ENCODE peak calls at places on chromosome 7, in six cellular contexts. One of them, this sample, is unnamed.

GRCh38 chr7:44565097-44565794 is 8.5 kb downstream of the DDX56 start:
- DNase-seq in GM23338: peak
- DNase-seq in CD4-positive, alpha-beta T cell: peak
- DNase-seq in gastrocnemius medialis: peak
- DNase-seq in body of pancreas: peak
- DNase-seq in thyroid gland: peak
- DNase-seq in this sample: peak

GRCh38 chr7:107180378-107180777 is 11.6 kb downstream of the HBP1 start:
- DNase-seq in gastrocnemius medialis: no peak
- DNase-seq in GM23338: no peak
- DNase-seq in thyroid gland: peak
- DNase-seq in CD4-positive, alpha-beta T cell: peak
- DNase-seq in body of pancreas: peak
- DNase-seq in this sample: no peak

GRCh38 chr7:95687759-95688343 is 84.5 kb upstream of the DYNC1I1 start:
- DNase-seq in GM23338: peak
- DNase-seq in CD4-positive, alpha-beta T cell: no peak
- DNase-seq in body of pancreas: peak
- DNase-seq in thyroid gland: no peak
- DNase-seq in gastrocnemius medialis: no peak
- DNase-seq in this sample: no peak

GRCh38 chr7:40008218-40008815 is 58.3 kb downstream of the CDK13 start:
- DNase-seq in thyroid gland: no peak
- DNase-seq in body of pancreas: no peak
- DNase-seq in CD4-positive, alpha-beta T cell: no peak
- DNase-seq in gastrocnemius medialis: no peak
- DNase-seq in GM23338: no peak
- DNase-seq in this sample: no peak

GRCh38 chr7:136146925-136147324 is 169.8 kb upstream of the MTPN start:
- DNase-seq in CD4-positive, alpha-beta T cell: no peak
- DNase-seq in gastrocnemius medialis: no peak
- DNase-seq in GM23338: no peak
- DNase-seq in body of pancreas: no peak
- DNase-seq in thyroid gland: no peak
- DNase-seq in this sample: no peak

GRCh38 chr7:37920619-37921339 is at the start of gene EPDR1:
- DNase-seq in thyroid gland: peak
- DNase-seq in body of pancreas: peak
- DNase-seq in CD4-positive, alpha-beta T cell: no peak
- DNase-seq in GM23338: peak
- DNase-seq in gastrocnemius medialis: peak
- DNase-seq in this sample: peak

GRCh38 chr7:157707983-157708720 is 371.3 kb downstream of the DNAJB6 start:
- DNase-seq in thyroid gland: no peak
- DNase-seq in CD4-positive, alpha-beta T cell: no peak
- DNase-seq in body of pancreas: no peak
- DNase-seq in GM23338: no peak
- DNase-seq in gastrocnemius medialis: no peak
- DNase-seq in this sample: no peak

GRCh38 chr7:36599645-36600313 is 124.5 kb downstream of the AOAH start:
- DNase-seq in CD4-positive, alpha-beta T cell: no peak
- DNase-seq in body of pancreas: no peak
- DNase-seq in GM23338: no peak
- DNase-seq in thyroid gland: no peak
- DNase-seq in gastrocnemius medialis: no peak
- DNase-seq in this sample: no peak

GRCh38 chr7:65910237-65910636 is 37.4 kb downstream of the VKORC1L1 start:
- DNase-seq in gastrocnemius medialis: no peak
- DNase-seq in body of pancreas: no peak
- DNase-seq in thyroid gland: no peak
- DNase-seq in GM23338: no peak
- DNase-seq in CD4-positive, alpha-beta T cell: no peak
- DNase-seq in this sample: no peak

GRCh38 chr7:47402941-47403340 is 179.0 kb downstream of the TNS3 start:
- DNase-seq in body of pancreas: no peak
- DNase-seq in gastrocnemius medialis: no peak
- DNase-seq in thyroid gland: no peak
- DNase-seq in GM23338: peak
- DNase-seq in CD4-positive, alpha-beta T cell: no peak
- DNase-seq in this sample: no peak

GRCh38 chr7:1320616-1321289 is 88.1 kb downstream of the UNCX start:
- DNase-seq in thyroid gland: no peak
- DNase-seq in CD4-positive, alpha-beta T cell: no peak
- DNase-seq in body of pancreas: no peak
- DNase-seq in gastrocnemius medialis: no peak
- DNase-seq in GM23338: no peak
- DNase-seq in this sample: no peak

GRCh38 chr7:69670701-69671100 is 72.4 kb downstream of the AUTS2 start:
- DNase-seq in gastrocnemius medialis: no peak
- DNase-seq in GM23338: no peak
- DNase-seq in thyroid gland: peak
- DNase-seq in body of pancreas: no peak
- DNase-seq in CD4-positive, alpha-beta T cell: no peak
- DNase-seq in this sample: no peak

GRCh38 chr7:149826344-149827088 is 11.7 kb upstream of the ZNF862 start:
- DNase-seq in body of pancreas: no peak
- DNase-seq in gastrocnemius medialis: no peak
- DNase-seq in thyroid gland: no peak
- DNase-seq in CD4-positive, alpha-beta T cell: no peak
- DNase-seq in GM23338: no peak
- DNase-seq in this sample: no peak

GRCh38 chr7:36514289-36515243 is 124.9 kb downstream of the ANLN start:
- DNase-seq in GM23338: no peak
- DNase-seq in CD4-positive, alpha-beta T cell: no peak
- DNase-seq in body of pancreas: no peak
- DNase-seq in gastrocnemius medialis: no peak
- DNase-seq in thyroid gland: no peak
- DNase-seq in this sample: peak

GRCh38 chr7:23161502-23161901 is 20.3 kb upstream of the NUP42 start:
- DNase-seq in thyroid gland: no peak
- DNase-seq in gastrocnemius medialis: no peak
- DNase-seq in GM23338: no peak
- DNase-seq in body of pancreas: no peak
- DNase-seq in CD4-positive, alpha-beta T cell: no peak
- DNase-seq in this sample: no peak
- H3K27ac ChIP-seq in thyroid gland: no peak
- H3K27ac ChIP-seq in gastrocnemius medialis: no peak
- H3K27ac ChIP-seq in GM23338: no peak
- H3K27ac ChIP-seq in body of pancreas: no peak
- H3K27ac ChIP-seq in CD4-positive, alpha-beta T cell: no peak
- H3K27ac ChIP-seq in this sample: no peak

GRCh38 chr7:17663056-17663675 is 277.1 kb downstream of the SNX13 start:
- DNase-seq in body of pancreas: no peak
- DNase-seq in CD4-positive, alpha-beta T cell: no peak
- DNase-seq in thyroid gland: no peak
- DNase-seq in gastrocnemius medialis: no peak
- DNase-seq in GM23338: no peak
- DNase-seq in this sample: no peak

GRCh38 chr7:17661982-17662585 is 278.2 kb downstream of the SNX13 start:
- DNase-seq in thyroid gland: no peak
- DNase-seq in gastrocnemius medialis: no peak
- DNase-seq in GM23338: peak
- DNase-seq in body of pancreas: no peak
- DNase-seq in CD4-positive, alpha-beta T cell: no peak
- DNase-seq in this sample: no peak

GRCh38 chr7:17668122-17668521 is 272.2 kb downstream of the SNX13 start:
- DNase-seq in CD4-positive, alpha-beta T cell: no peak
- DNase-seq in GM23338: no peak
- DNase-seq in thyroid gland: no peak
- DNase-seq in body of pancreas: no peak
- DNase-seq in gastrocnemius medialis: no peak
- DNase-seq in this sample: no peak

GRCh38 chr7:17669204-17669603 is 271.1 kb downstream of the SNX13 start:
- DNase-seq in body of pancreas: no peak
- DNase-seq in CD4-positive, alpha-beta T cell: no peak
- DNase-seq in thyroid gland: no peak
- DNase-seq in gastrocnemius medialis: no peak
- DNase-seq in GM23338: no peak
- DNase-seq in this sample: no peak

DNA sequence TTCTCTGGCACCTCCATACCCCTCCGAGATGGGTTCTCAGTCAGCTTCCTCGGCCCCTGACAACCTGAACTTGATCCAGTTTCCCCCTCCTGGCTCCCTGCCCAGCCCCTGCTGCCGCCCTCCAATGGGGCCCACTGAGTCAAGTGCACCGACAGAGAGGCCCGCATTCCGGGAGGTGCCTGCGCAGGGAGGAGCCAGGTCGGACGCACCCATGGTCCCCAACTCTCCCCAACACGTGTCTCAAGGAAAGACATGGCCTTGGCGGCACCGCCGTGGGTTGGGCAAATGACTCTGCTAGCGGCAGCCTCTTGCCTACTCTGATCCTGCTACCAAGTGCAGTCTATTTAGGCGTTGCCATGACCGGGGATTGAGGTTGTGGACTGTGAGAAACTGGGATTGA is 275.3 kb downstream of the SNX13 start:
- DNase-seq in CD4-positive, alpha-beta T cell: no peak
- DNase-seq in thyroid gland: no peak
- DNase-seq in GM23338: no peak
- DNase-seq in gastrocnemius medialis: no peak
- DNase-seq in body of pancreas: no peak
- DNase-seq in this sample: no peak
- H3K27ac ChIP-seq in CD4-positive, alpha-beta T cell: no peak
- H3K27ac ChIP-seq in thyroid gland: no peak
- H3K27ac ChIP-seq in GM23338: no peak
- H3K27ac ChIP-seq in gastrocnemius medialis: no peak
- H3K27ac ChIP-seq in body of pancreas: no peak
- H3K27ac ChIP-seq in this sample: no peak

DNA sequence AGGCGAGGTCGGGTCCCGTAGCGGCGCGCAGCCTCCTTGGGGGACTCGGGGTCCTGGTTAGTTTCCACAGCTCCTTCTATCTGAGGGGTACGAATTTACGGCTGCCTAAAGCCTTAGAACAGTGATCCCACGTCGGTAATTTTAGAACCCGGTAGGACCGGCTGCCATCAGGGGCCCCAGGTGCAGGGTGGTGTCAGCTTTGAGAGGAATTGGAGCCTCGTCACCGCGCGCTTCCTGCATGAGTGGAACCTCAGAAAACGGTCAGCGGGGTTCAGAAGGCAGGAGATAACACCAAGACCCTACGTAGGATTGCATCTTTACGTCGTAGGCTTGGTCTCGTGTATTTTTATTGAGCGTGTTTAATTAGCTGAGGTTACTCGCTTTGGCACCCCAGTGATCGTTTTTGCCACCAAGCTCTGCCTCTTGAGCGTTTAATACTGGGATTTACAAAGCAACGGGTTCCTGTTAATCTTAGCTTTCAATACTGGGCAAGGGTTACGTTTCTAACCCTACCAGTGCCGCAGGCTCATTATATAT is 443 bp downstream of the RNF32 start:
- DNase-seq in GM23338: no peak
- DNase-seq in gastrocnemius medialis: no peak
- DNase-seq in body of pancreas: peak
- DNase-seq in thyroid gland: peak
- DNase-seq in CD4-positive, alpha-beta T cell: no peak
- DNase-seq in this sample: no peak
- H3K27ac ChIP-seq in GM23338: peak
- H3K27ac ChIP-seq in gastrocnemius medialis: peak
- H3K27ac ChIP-seq in body of pancreas: peak
- H3K27ac ChIP-seq in thyroid gland: peak
- H3K27ac ChIP-seq in CD4-positive, alpha-beta T cell: peak
- H3K27ac ChIP-seq in this sample: peak

DNA sequence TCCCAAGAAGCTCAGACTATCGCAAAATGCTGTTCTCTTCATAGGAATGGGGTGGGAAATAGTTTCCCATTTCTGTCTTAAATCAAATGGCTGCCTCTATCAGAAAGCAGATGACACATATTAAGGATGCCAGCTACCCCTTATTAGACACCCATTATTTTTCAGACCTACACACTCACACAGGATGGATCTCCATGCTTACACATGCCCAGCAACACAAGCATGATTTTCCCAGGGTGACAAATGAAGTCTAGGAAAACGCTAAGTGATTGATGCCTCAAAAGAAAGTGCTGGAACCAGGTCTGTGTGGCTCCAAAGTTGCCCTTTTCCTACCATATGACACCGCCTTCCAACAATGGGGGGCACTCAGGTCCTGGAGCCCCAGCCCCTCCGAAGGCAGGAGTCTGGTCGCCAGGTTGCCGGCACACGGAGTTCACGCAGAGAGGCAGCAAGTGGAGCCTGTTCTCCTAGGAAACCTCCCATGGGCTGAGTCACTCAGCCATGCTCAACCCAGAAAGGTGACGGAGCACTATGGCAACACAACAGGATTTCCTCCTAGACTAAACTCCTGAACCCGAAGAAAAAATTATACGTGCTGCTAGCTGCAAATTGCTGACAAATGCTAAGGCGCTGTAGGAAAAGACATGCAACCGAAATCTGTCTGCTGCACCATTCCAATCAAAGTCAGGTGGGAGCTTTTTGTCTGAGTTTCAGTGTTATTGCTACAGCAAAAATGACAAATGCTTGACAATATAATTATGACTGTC is 19.8 kb downstream of the VOPP1 start:
- DNase-seq in CD4-positive, alpha-beta T cell: no peak
- DNase-seq in gastrocnemius medialis: peak
- DNase-seq in body of pancreas: no peak
- DNase-seq in GM23338: no peak
- DNase-seq in thyroid gland: peak
- DNase-seq in this sample: no peak
- H3K27ac ChIP-seq in CD4-positive, alpha-beta T cell: no peak
- H3K27ac ChIP-seq in gastrocnemius medialis: peak
- H3K27ac ChIP-seq in body of pancreas: no peak
- H3K27ac ChIP-seq in GM23338: no peak
- H3K27ac ChIP-seq in thyroid gland: no peak
- H3K27ac ChIP-seq in this sample: no peak

DNA sequence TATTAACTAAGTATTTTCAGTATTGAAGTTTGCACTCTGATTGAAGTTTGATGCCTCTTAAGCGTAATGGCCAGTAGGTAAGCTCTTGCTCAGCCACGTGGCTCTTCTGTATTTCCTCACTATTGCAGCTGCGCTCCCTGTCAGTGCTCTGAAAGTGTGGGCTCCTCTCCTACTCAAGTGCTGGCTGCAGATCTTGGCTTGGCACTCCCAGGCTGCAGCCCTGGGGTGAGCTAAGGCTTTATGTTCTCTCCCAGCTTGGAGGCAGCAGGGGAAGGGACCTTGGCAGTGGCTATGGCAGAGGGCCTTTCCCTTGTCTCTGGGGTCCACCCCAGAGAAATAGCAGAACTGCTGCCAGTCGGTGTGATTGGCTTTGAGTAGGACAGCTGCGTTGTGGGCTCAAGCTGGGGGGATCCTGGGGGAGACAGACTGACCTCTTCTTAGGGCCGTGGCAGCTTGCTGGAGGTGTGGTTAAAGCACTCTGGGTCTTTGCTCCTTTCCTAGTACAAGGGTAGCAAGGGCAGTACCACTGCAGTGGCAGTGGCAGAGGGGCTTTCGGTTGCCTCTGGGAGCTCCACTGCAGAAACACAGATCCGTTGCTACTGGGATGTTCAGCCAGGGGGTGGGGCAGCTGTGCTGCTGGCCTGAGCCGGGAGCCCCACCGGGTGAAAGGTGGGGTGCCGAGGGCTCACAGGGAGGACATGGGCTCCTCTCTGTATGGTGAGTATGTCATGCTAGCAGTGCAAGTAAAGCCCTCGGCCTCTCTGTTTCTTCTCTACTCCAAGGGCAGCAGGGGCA is 100.5 kb downstream of the GLCCI1 start:
- DNase-seq in gastrocnemius medialis: peak
- DNase-seq in GM23338: peak
- DNase-seq in thyroid gland: peak
- DNase-seq in body of pancreas: no peak
- DNase-seq in CD4-positive, alpha-beta T cell: no peak
- DNase-seq in this sample: peak
- H3K27ac ChIP-seq in gastrocnemius medialis: no peak
- H3K27ac ChIP-seq in GM23338: no peak
- H3K27ac ChIP-seq in thyroid gland: no peak
- H3K27ac ChIP-seq in body of pancreas: no peak
- H3K27ac ChIP-seq in CD4-positive, alpha-beta T cell: no peak
- H3K27ac ChIP-seq in this sample: no peak